ENCODE peak calls at places on chromosomes 16 and 17, in nine cellular contexts. S is progenitor cell of endocrine pancreas, M is cardiac fibroblast, C is colonic mucosa, U is B cell, J is tibial artery, E is PC-9, V is Peyer's patch, H is fibroblast of lung. F is an unnamed sample.

GRCh38 chr17:78442648-78443128 is 64.2 kb downstream of the PGS1 start:
- DNase-seq in U (no peak), V (no peak), H (peak), C (peak), M (peak), J (peak), E (no peak), S (no peak), F (peak)

GRCh38 chr17:45740553-45741330 is 43.4 kb upstream of the CRHR1 start:
- DNase-seq in M (peak), U (no peak), C (peak), H (no peak), E (no peak), J (no peak), S (no peak), V (no peak), F (peak)

GRCh38 chr17:45876539-45876938 is 17.8 kb upstream of the MAPT start:
- DNase-seq in H (no peak), J (no peak), M (no peak), C (no peak), S (no peak), U (no peak), V (no peak), E (no peak), F (no peak)

GRCh38 chr17:59892251-59892848 is 393 bp downstream of the TUBD1 start:
- DNase-seq in J (no peak), C (peak), V (no peak), E (peak), H (no peak), S (no peak), M (no peak), U (peak), F (no peak)

GRCh38 chr17:7307686-7308624 is 527 bp downstream of the EIF5A start:
- DNase-seq in U (peak), M (peak), E (peak), C (peak), J (no peak), V (no peak), S (peak), H (peak), F (no peak)

GRCh38 chr16:30934827-30935557 is 11.6 kb downstream of the FBXL19 start:
- DNase-seq in H (peak), E (peak), M (peak), S (no peak), V (peak), J (peak), C (peak), U (no peak), F (no peak)

GRCh38 chr16:57091200-57091989 is 988 bp upstream of the CPNE2 start:
- DNase-seq in C (peak), M (peak), V (no peak), S (peak), U (no peak), H (peak), E (peak), J (peak), F (peak)

GRCh38 chr17:56602292-56603130 is 9.0 kb downstream of the NOG start:
- DNase-seq in U (no peak), S (no peak), M (no peak), H (no peak), E (no peak), V (no peak), J (no peak), C (no peak), F (no peak)

GRCh38 chr16:74999208-74999682 is 421 bp downstream of the ZNRF1 start:
- DNase-seq in V (no peak), U (peak), H (no peak), E (no peak), C (peak), J (no peak), S (peak), M (peak), F (peak)

GRCh38 chr17:73962308-73962707 is 241.2 kb upstream of the RPL38 start:
- DNase-seq in J (no peak), E (no peak), U (no peak), V (no peak), C (no peak), H (no peak), M (no peak), S (no peak), F (no peak)

GRCh38 chr17:27573971-27574525 is 56.9 kb upstream of the LGALS9 start:
- DNase-seq in H (peak), J (no peak), C (no peak), E (no peak), S (no peak), U (no peak), V (no peak), M (peak), F (no peak)

GRCh38 chr17:64448665-64449512 is at the start of gene MILR1:
- DNase-seq in M (peak), V (peak), S (no peak), H (peak), J (peak), U (peak), C (peak), E (peak), F (peak)

GRCh38 chr16:14337303-14338191 is 266.4 kb downstream of the MRTFB start:
- DNase-seq in M (peak), S (no peak), H (peak), U (no peak), E (no peak), V (no peak), C (no peak), J (no peak), F (no peak)

GRCh38 chr17:56835259-56835575 is 1.3 kb downstream of the DGKE start:
- DNase-seq in M (no peak), S (no peak), C (no peak), J (no peak), V (no peak), H (peak), U (no peak), E (no peak), F (no peak)

GRCh38 chr17:30187528-30187927 is 48.0 kb downstream of the SLC6A4 start:
- DNase-seq in M (peak), S (no peak), H (no peak), E (no peak), C (no peak), J (no peak), U (no peak), V (no peak), F (no peak)

GRCh38 chr16:31157136-31157535 is 7.3 kb upstream of the PRSS36 start:
- DNase-seq in C (peak), V (no peak), J (peak), M (no peak), E (no peak), U (no peak), H (no peak), S (no peak), F (peak)

GRCh38 chr17:75809631-75810111 is 25.1 kb downstream of the UNK start:
- DNase-seq in V (no peak), E (no peak), S (no peak), M (no peak), C (no peak), H (no peak), J (no peak), U (no peak), F (no peak)

GRCh38 chr17:27396941-27397340 is 59.3 kb upstream of the KSR1 start:
- DNase-seq in H (peak), E (no peak), J (no peak), U (no peak), M (no peak), S (no peak), V (no peak), C (no peak), F (no peak)

GRCh38 chr16:5621826-5622225 is 524.2 kb upstream of the EEF2KMT start:
- DNase-seq in C (no peak), J (no peak), H (no peak), U (no peak), V (no peak), M (peak), E (no peak), S (no peak), F (no peak)

GRCh38 chr17:75601057-75601987 is 13.7 kb downstream of the MYO15B start:
- DNase-seq in V (peak), C (peak), U (peak), S (peak), H (peak), M (peak), J (peak), E (peak), F (no peak)

GRCh38 chr16:27305839-27306442 is 7.8 kb upstream of the IL4R start:
- DNase-seq in H (no peak), V (no peak), J (peak), S (no peak), U (no peak), E (no peak), M (no peak), C (no peak), F (no peak)

GRCh38 chr17:63279498-63280230 is 166.4 kb downstream of the CYB561 start:
- DNase-seq in H (peak), U (no peak), S (no peak), J (no peak), C (no peak), M (peak), E (no peak), V (no peak), F (no peak)

GRCh38 chr17:73521376-73521775 is 122.9 kb downstream of the SDK2 start:
- DNase-seq in C (no peak), H (no peak), U (no peak), M (no peak), E (no peak), V (no peak), J (no peak), S (no peak), F (no peak)

GRCh38 chr16:47371615-47372014 is 89.2 kb downstream of the ITFG1 start:
- DNase-seq in V (no peak), C (no peak), S (no peak), J (no peak), M (no peak), U (no peak), H (no peak), E (no peak), F (no peak)

GRCh38 chr16:86403541-86404163 is 106.7 kb upstream of the FOXF1 start:
- DNase-seq in V (no peak), C (no peak), M (no peak), U (no peak), S (no peak), J (no peak), E (no peak), H (no peak), F (no peak)

GRCh38 chr16:18796377-18796776 is 5.0 kb downstream of the ARL6IP1 start:
- DNase-seq in M (no peak), V (no peak), U (no peak), S (no peak), J (no peak), C (no peak), E (no peak), H (no peak), F (no peak)

GRCh38 chr16:62475573-62475972 is 439.3 kb upstream of the CDH8 start:
- DNase-seq in C (no peak), H (no peak), E (no peak), J (no peak), U (no peak), V (no peak), M (no peak), S (no peak), F (no peak)

GRCh38 chr17:47649972-47650524 is 329 bp downstream of the KPNB1 start:
- DNase-seq in U (peak), H (no peak), M (peak), J (no peak), C (no peak), V (peak), E (no peak), S (no peak), F (no peak)

GRCh38 chr17:80992077-80992947 is 671 bp downstream of the CHMP6 start:
- DNase-seq in U (peak), C (no peak), E (no peak), M (no peak), V (no peak), S (no peak), J (no peak), H (no peak), F (no peak)

GRCh38 chr17:82214012-82214628 is 1.5 kb upstream of the CCDC57 start:
- DNase-seq in E (no peak), J (no peak), H (no peak), C (no peak), S (no peak), M (no peak), V (no peak), U (no peak), F (no peak)

GRCh38 chr16:1779234-1779701 is 3.1 kb downstream of the SPSB3 start:
- DNase-seq in S (no peak), E (no peak), C (no peak), H (no peak), M (no peak), V (no peak), U (no peak), J (no peak), F (peak)

GRCh38 chr17:57723427-57724037 is 21.6 kb downstream of the CCDC182 start:
- DNase-seq in V (no peak), S (no peak), C (no peak), J (no peak), H (no peak), U (no peak), M (no peak), E (no peak), F (no peak)

GRCh38 chr17:56114469-56114868 is 38.8 kb upstream of the ANKFN1 start:
- DNase-seq in C (no peak), E (no peak), H (no peak), J (no peak), M (no peak), S (no peak), V (no peak), U (no peak), F (no peak)

GRCh38 chr17:70929226-70929625 is 759.9 kb downstream of the KCNJ2 start:
- DNase-seq in V (no peak), E (no peak), C (no peak), H (peak), J (no peak), S (no peak), U (no peak), M (peak), F (no peak)

GRCh38 chr17:80790981-80791742 is 200.5 kb upstream of the CHMP6 start:
- DNase-seq in J (no peak), E (no peak), M (no peak), V (no peak), U (no peak), C (no peak), S (no peak), H (peak), F (no peak)

GRCh38 chr17:76204277-76204676 is 36.0 kb downstream of the RNF157 start:
- DNase-seq in H (peak), U (no peak), C (no peak), J (no peak), S (no peak), V (no peak), E (no peak), M (peak), F (no peak)

GRCh38 chr17:61331178-61331577 is 68.5 kb upstream of the TBX2 start:
- DNase-seq in H (no peak), E (no peak), J (peak), U (no peak), M (no peak), C (no peak), V (no peak), S (no peak), F (no peak)

GRCh38 chr17:71399649-71400048 is 721.2 kb upstream of the SOX9 start:
- DNase-seq in M (no peak), J (no peak), E (no peak), S (no peak), C (no peak), H (no peak), U (no peak), V (no peak), F (no peak)

GRCh38 chr16:21638573-21638975 is 13.8 kb downstream of the IGSF6 start:
- DNase-seq in U (no peak), M (peak), C (no peak), E (no peak), H (no peak), V (no peak), S (no peak), J (no peak), F (no peak)

GRCh38 chr17:73228748-73229236 is 32.9 kb downstream of the CPSF4L start:
- DNase-seq in J (peak), M (peak), C (peak), V (no peak), E (peak), H (peak), S (no peak), U (no peak), F (peak)

GRCh38 chr16:3087836-3088235 is 11.3 kb downstream of the ZSCAN10 start:
- DNase-seq in H (no peak), C (no peak), M (no peak), U (no peak), E (no peak), J (no peak), V (no peak), S (no peak), F (peak)

GRCh38 chr16:3088450-3088849 is 10.6 kb downstream of the ZSCAN10 start:
- DNase-seq in C (no peak), M (no peak), S (no peak), J (no peak), U (no peak), E (no peak), H (no peak), V (no peak), F (no peak)

GRCh38 chr16:3086596-3087242 is 12.4 kb downstream of the ZSCAN10 start:
- DNase-seq in U (no peak), M (no peak), E (no peak), S (no peak), C (no peak), V (no peak), J (no peak), H (no peak), F (no peak)

GRCh38 chr16:3085868-3086595 is 13.1 kb downstream of the ZSCAN10 start:
- DNase-seq in V (no peak), J (no peak), H (no peak), S (no peak), M (no peak), U (no peak), E (no peak), C (no peak), F (no peak)

GRCh38 chr16:3087243-3087791 is 11.8 kb downstream of the ZSCAN10 start:
- DNase-seq in U (no peak), S (no peak), C (no peak), M (no peak), J (no peak), E (no peak), H (no peak), V (no peak), F (peak)
- TF ChIP-seq CTCF in U (no peak), S (peak), C (peak), M (peak), J (no peak), E (no peak), H (peak), V (peak), F (peak)

GRCh38 chr16:82169861-82170845 is at the start of gene MPHOSPH6:
- DNase-seq in H (peak), U (peak), J (peak), S (peak), V (peak), C (peak), M (peak), E (peak), F (peak)
- TF ChIP-seq CTCF in H (no peak), U (no peak), J (no peak), S (no peak), V (peak), C (no peak), M (no peak), E (no peak), F (no peak)

GRCh38 chr16:68310441-68311315 is at the start of the genes PRMT7 and SLC7A6OS:
- DNase-seq in V (peak), M (peak), S (peak), U (peak), C (peak), J (peak), H (peak), E (peak), F (peak)
- TF ChIP-seq CTCF in V (peak), M (peak), S (no peak), U (peak), C (no peak), J (peak), H (peak), E (peak), F (peak)

DNA sequence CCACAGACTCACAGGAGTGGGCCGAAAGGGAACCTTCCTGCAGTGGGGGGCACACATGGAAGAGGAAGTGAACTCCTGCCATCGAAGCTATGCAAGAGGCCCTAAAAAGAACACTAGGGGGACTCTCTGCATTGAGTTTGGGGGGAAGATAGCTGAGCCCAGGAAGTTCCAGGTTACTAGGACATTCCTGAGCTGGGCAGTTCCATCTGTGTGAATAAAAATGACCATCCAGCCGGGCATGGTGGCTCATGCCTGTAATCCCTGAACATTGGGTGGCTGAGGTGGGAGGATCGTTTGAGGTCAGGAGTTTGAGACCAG is 211.8 kb downstream of the ZNF423 start:
- DNase-seq in H (peak), C (no peak), J (no peak), U (no peak), E (no peak), V (no peak), M (peak), S (no peak), F (no peak)
- TF ChIP-seq CTCF in H (peak), C (no peak), J (no peak), U (no peak), E (no peak), V (no peak), M (peak), S (no peak), F (peak)

GRCh38 chr16:58843675-58844074 is 109.6 kb upstream of the GOT2 start:
- DNase-seq in H (peak), S (no peak), U (no peak), J (no peak), E (no peak), V (no peak), M (peak), C (no peak), F (no peak)
- TF ChIP-seq CTCF in H (peak), S (peak), U (no peak), J (no peak), E (peak), V (no peak), M (no peak), C (no peak), F (no peak)

DNA sequence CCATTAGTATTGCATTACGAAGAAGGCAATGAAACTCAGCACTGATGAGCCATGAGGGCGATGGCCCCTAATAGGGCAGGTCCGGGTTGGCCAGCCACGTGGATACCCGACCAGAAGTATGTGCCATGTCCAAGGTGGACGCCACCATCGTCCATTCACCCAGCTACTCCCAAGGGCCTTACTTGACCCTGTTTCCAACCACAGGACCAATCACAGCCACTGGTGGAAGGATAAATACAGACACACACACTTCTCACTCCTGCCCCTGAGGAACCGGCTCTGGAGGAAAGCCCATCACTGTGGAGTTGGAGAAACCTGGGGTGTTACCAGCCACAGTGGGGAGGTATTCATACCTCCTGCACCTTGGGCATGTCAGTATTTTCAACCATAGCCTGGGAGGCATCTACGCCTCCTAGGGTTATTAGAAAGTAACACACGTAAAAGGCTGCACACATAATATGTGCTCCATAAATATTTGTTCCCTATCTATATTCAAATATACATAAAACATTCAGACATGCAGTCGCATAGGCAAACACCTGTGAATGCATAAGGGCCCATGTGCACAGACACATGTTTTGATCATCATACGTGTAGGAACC is 5.4 kb upstream of the ITGA3 start:
- DNase-seq in E (no peak), M (no peak), H (no peak), C (no peak), S (no peak), V (no peak), J (no peak), U (no peak), F (no peak)
- TF ChIP-seq CTCF in E (peak), M (no peak), H (no peak), C (no peak), S (no peak), V (no peak), J (no peak), U (no peak), F (no peak)

GRCh38 chr17:17071531-17072360 is 29.5 kb downstream of the MPRIP start:
- DNase-seq in U (no peak), J (peak), H (no peak), C (no peak), E (no peak), M (no peak), V (no peak), S (no peak), F (no peak)

GRCh38 chr17:17067277-17067676 is 25.0 kb downstream of the MPRIP start:
- DNase-seq in H (no peak), U (no peak), J (peak), C (no peak), E (peak), M (peak), V (no peak), S (no peak), F (no peak)

GRCh38 chr17:17072546-17072945 is 30.3 kb downstream of the MPRIP start:
- DNase-seq in C (no peak), U (no peak), S (no peak), M (no peak), J (no peak), V (no peak), E (no peak), H (no peak), F (no peak)

GRCh38 chr17:17070931-17071330 is 28.7 kb downstream of the MPRIP start:
- DNase-seq in U (no peak), E (no peak), V (no peak), H (no peak), S (no peak), J (peak), M (no peak), C (peak), F (no peak)

GRCh38 chr17:17069849-17070248 is 27.6 kb downstream of the MPRIP start:
- DNase-seq in E (no peak), V (no peak), H (no peak), J (no peak), M (no peak), C (no peak), S (no peak), U (no peak), F (no peak)
- TF ChIP-seq CTCF in E (no peak), V (no peak), H (no peak), J (no peak), M (no peak), C (no peak), S (no peak), U (no peak), F (no peak)

GRCh38 chr17:4119299-4119698 is 23.5 kb downstream of the ZZEF1 start:
- DNase-seq in H (no peak), V (no peak), M (no peak), U (no peak), C (no peak), S (no peak), E (no peak), J (no peak), F (no peak)
- TF ChIP-seq CTCF in H (no peak), V (no peak), M (no peak), U (no peak), C (no peak), S (no peak), E (no peak), J (no peak), F (no peak)

F was measured in heart right ventricle.